ENCODE peak calls at places on chromosomes 5 and 9, in eight cellular contexts. K is astrocyte, L is NCI-H2029 treated with DMSO at 0.1 percent for 48 hours, P is AML-193, C is HT-29, S is endothelial cell, A is GM23248, D is HCEC 1CT. J is an unnamed sample.

GRCh38 chr9:117405950-117406705 is 8.7 kb downstream of the ASTN2 start:
- DNase-seq in K (no peak), L (no peak), P (no peak), C (no peak), S (no peak), A (no peak), D (no peak), J (no peak)

GRCh38 chr9:37999501-38000189 is 69.4 kb downstream of the SHB start:
- DNase-seq in K (no peak), L (no peak), P (no peak), C (no peak), S (no peak), A (peak; percentile 67), D (peak; percentile 34), J (no peak)

GRCh38 chr5:42858031-42858643 is 46.4 kb upstream of the SELENOP start:
- DNase-seq in K (no peak), L (no peak), P (no peak), C (no peak), S (no peak), A (peak; percentile 21), D (peak; percentile 28), J (no peak)

GRCh38 chr5:93150311-93151012 is 430.6 kb downstream of the NR2F1-AS1 start:
- DNase-seq in K (no peak), L (no peak), P (no peak), C (no peak), S (no peak), A (peak; percentile 30), D (peak; percentile 32), J (no peak)

GRCh38 chr5:154972476-154973080 is 31.7 kb downstream of the MRPL22 start:
- DNase-seq in K (peak; percentile 18), L (peak; percentile 14), P (peak; percentile 22), C (peak; percentile 64), S (peak; percentile 60), A (peak; percentile 64), D (peak; percentile 49), J (no peak)

GRCh38 chr5:90144625-90145327 is 264.8 kb downstream of the CETN3 start:
- DNase-seq in K (peak; percentile 58), L (no peak), P (no peak), C (no peak), S (no peak), A (peak; percentile 11), D (peak; percentile 28), J (no peak)

GRCh38 chr9:12861035-12861434 is 86.2 kb downstream of the LURAP1L start:
- DNase-seq in K (no peak), L (no peak), P (no peak), C (peak; percentile 14), S (no peak), A (no peak), D (no peak), J (no peak)

GRCh38 chr5:132674671-132675506 is 1.1 kb downstream of the IL4 start:
- DNase-seq in K (peak; percentile 97), L (no peak), P (no peak), C (no peak), S (no peak), A (peak; percentile 99), D (peak; percentile 96), J (peak; percentile 62)

GRCh38 chr5:163321511-163321910 is 115.9 kb upstream of the CCNG1 start:
- DNase-seq in K (no peak), L (no peak), P (no peak), C (no peak), S (no peak), A (no peak), D (no peak), J (no peak)

GRCh38 chr9:128927731-128928411 is 7.1 kb downstream of the PHYHD1 start:
- DNase-seq in K (peak; percentile 12), L (peak; percentile 36), P (no peak), C (peak; percentile 75), S (peak; percentile 68), A (peak; percentile 47), D (peak; percentile 35), J (peak; percentile 35)

GRCh38 chr5:135602882-135603721 is 24.3 kb upstream of the CXCL14 start:
- DNase-seq in K (no peak), L (no peak), P (no peak), C (no peak), S (no peak), A (no peak), D (no peak), J (no peak)

GRCh38 chr9:38346811-38347735 is 45.4 kb upstream of the ALDH1B1 start:
- DNase-seq in K (no peak), L (no peak), P (no peak), C (no peak), S (no peak), A (no peak), D (no peak), J (no peak)

GRCh38 chr5:177496111-177497010 is 1.0 kb downstream of the PDLIM7 start:
- DNase-seq in K (peak; percentile 88), L (no peak), P (no peak), C (peak; percentile 64), S (peak; percentile 77), A (peak; percentile 96), D (peak; percentile 96), J (no peak)

GRCh38 chr5:170225326-170226137 is 7.3 kb upstream of the C5orf58 start:
- DNase-seq in K (peak; percentile 26), L (peak; percentile 44), P (peak; percentile 59), C (peak; percentile 64), S (peak; percentile 81), A (peak; percentile 79), D (peak; percentile 45), J (peak; percentile 48)

GRCh38 chr9:115972362-115972761 is 181.2 kb upstream of the PAPPA start:
- DNase-seq in K (no peak), L (no peak), P (no peak), C (no peak), S (no peak), A (no peak), D (peak; percentile 42), J (no peak)

GRCh38 chr5:53515988-53516387 is 35.6 kb downstream of the FST start:
- DNase-seq in K (peak; percentile 55), L (no peak), P (no peak), C (no peak), S (no peak), A (no peak), D (no peak), J (no peak)

GRCh38 chr9:82882133-82882532 is 180.8 kb downstream of the RASEF start:
- DNase-seq in K (peak; percentile 58), L (no peak), P (no peak), C (no peak), S (no peak), A (peak; percentile 8), D (no peak), J (no peak)

GRCh38 chr5:1867114-1867814 is 15.5 kb downstream of the IRX4 start:
- DNase-seq in K (no peak), L (no peak), P (no peak), C (peak; percentile 20), S (no peak), A (no peak), D (no peak), J (no peak)

GRCh38 chr9:89440951-89441654 is 56.8 kb downstream of the SEMA4D start:
- DNase-seq in K (no peak), L (no peak), P (no peak), C (peak; percentile 30), S (no peak), A (no peak), D (no peak), J (no peak)

GRCh38 chr5:172789687-172790495 is 18.9 kb upstream of the DUSP1 start:
- DNase-seq in K (no peak), L (no peak), P (no peak), C (no peak), S (no peak), A (peak; percentile 46), D (no peak), J (no peak)

GRCh38 chr5:144189800-144190429 is 19.2 kb downstream of the KCTD16 start:
- DNase-seq in K (peak; percentile 94), L (no peak), P (peak; percentile 84), C (no peak), S (no peak), A (peak; percentile 84), D (peak; percentile 81), J (peak; percentile 86)

GRCh38 chr5:1321576-1321975 is 23.3 kb downstream of the CLPTM1L start:
- DNase-seq in K (no peak), L (no peak), P (no peak), C (no peak), S (no peak), A (no peak), D (no peak), J (no peak)

GRCh38 chr9:131290039-131290766 is 680 bp downstream of the PLPP7 start:
- DNase-seq in K (no peak), L (no peak), P (no peak), C (no peak), S (no peak), A (no peak), D (no peak), J (no peak)

GRCh38 chr5:160312960-160313734 is 783 bp upstream of the CCNJL start:
- DNase-seq in K (no peak), L (no peak), P (no peak), C (peak; percentile 39), S (no peak), A (no peak), D (no peak), J (no peak)

GRCh38 chr5:42360061-42360460 is 63.2 kb upstream of the GHR start:
- DNase-seq in K (no peak), L (no peak), P (no peak), C (no peak), S (no peak), A (peak; percentile 75), D (peak; percentile 30), J (no peak)

GRCh38 chr5:150181766-150182545 is 7.9 kb upstream of the SLC6A7 start:
- DNase-seq in K (peak; percentile 23), L (no peak), P (no peak), C (no peak), S (no peak), A (peak; percentile 26), D (no peak), J (no peak)

GRCh38 chr9:132404228-132404881 is 2.3 kb downstream of the TTF1 start:
- DNase-seq in K (peak; percentile 29), L (peak; percentile 7), P (peak; percentile 23), C (no peak), S (no peak), A (no peak), D (no peak), J (peak; percentile 35)

GRCh38 chr5:79056847-79057246 is 12.6 kb downstream of the DMGDH start:
- DNase-seq in K (no peak), L (no peak), P (no peak), C (no peak), S (no peak), A (no peak), D (no peak), J (no peak)

GRCh38 chr9:125683486-125683885 is 23.5 kb downstream of the MAPKAP1 start:
- DNase-seq in K (peak; percentile 84), L (no peak), P (no peak), C (no peak), S (no peak), A (peak; percentile 61), D (peak; percentile 76), J (no peak)

GRCh38 chr9:79447760-79448159 is 124.0 kb upstream of the TLE4 start:
- DNase-seq in K (no peak), L (no peak), P (no peak), C (no peak), S (no peak), A (no peak), D (no peak), J (no peak)

GRCh38 chr5:99019812-99020697 is 91.2 kb upstream of the CHD1 start:
- DNase-seq in K (peak; percentile 94), L (peak; percentile 9), P (peak; percentile 46), C (peak; percentile 88), S (no peak), A (peak; percentile 95), D (peak; percentile 90), J (no peak)

GRCh38 chr5:160133071-160133917 is 14.0 kb upstream of the PWWP2A start:
- DNase-seq in K (peak; percentile 65), L (no peak), P (no peak), C (peak; percentile 20), S (peak; percentile 8), A (peak; percentile 80), D (no peak), J (no peak)

GRCh38 chr9:98345011-98345410 is 89.6 kb upstream of the TBC1D2 start:
- DNase-seq in K (no peak), L (no peak), P (no peak), C (no peak), S (no peak), A (no peak), D (no peak), J (no peak)

GRCh38 chr5:158676642-158677489 is 422.9 kb downstream of the EBF1 start:
- DNase-seq in K (no peak), L (no peak), P (no peak), C (peak; percentile 7), S (peak; percentile 19), A (no peak), D (no peak), J (no peak)